ENCODE peak calls at places on chromosomes 7 and 10, in nine cellular contexts. One of them, this sample, is unnamed.
A peak's percentile ranks its signal among the peaks of the same experiment; 100 is the strongest.

GRCh38 chr10:11876805-11877395 is 53.7 kb downstream of the PROSER2 start:
- DNase-seq in CD4-positive, alpha-beta T cell: no peak
- DNase-seq in cardiac muscle cell: no peak
- DNase-seq in RWPE1: no peak
- DNase-seq in brain microvascular endothelial cell: no peak
- DNase-seq in neural crest cell: no peak
- DNase-seq in H9: no peak
- DNase-seq in epithelial cell of esophagus: no peak
- DNase-seq in right lobe of liver: peak; percentile 29
- DNase-seq in this sample: no peak

GRCh38 chr7:134533288-134533771 is 6.0 kb downstream of the AKR1B10 start:
- DNase-seq in CD4-positive, alpha-beta T cell: no peak
- DNase-seq in cardiac muscle cell: no peak
- DNase-seq in RWPE1: peak; percentile 27
- DNase-seq in brain microvascular endothelial cell: no peak
- DNase-seq in neural crest cell: no peak
- DNase-seq in H9: no peak
- DNase-seq in epithelial cell of esophagus: peak; percentile 28
- DNase-seq in right lobe of liver: no peak
- DNase-seq in this sample: peak; percentile 54

GRCh38 chr7:112357136-112357535 is 93.1 kb upstream of the IFRD1 start:
- DNase-seq in CD4-positive, alpha-beta T cell: no peak
- DNase-seq in cardiac muscle cell: peak; percentile 9
- DNase-seq in RWPE1: no peak
- DNase-seq in brain microvascular endothelial cell: no peak
- DNase-seq in neural crest cell: no peak
- DNase-seq in H9: peak; percentile 46
- DNase-seq in epithelial cell of esophagus: no peak
- DNase-seq in right lobe of liver: no peak
- DNase-seq in this sample: no peak

GRCh38 chr10:49113741-49114141 is 1.6 kb downstream of the VSTM4 start:
- DNase-seq in CD4-positive, alpha-beta T cell: no peak
- DNase-seq in cardiac muscle cell: no peak
- DNase-seq in RWPE1: no peak
- DNase-seq in brain microvascular endothelial cell: no peak
- DNase-seq in neural crest cell: no peak
- DNase-seq in H9: peak; percentile 15
- DNase-seq in epithelial cell of esophagus: no peak
- DNase-seq in right lobe of liver: no peak
- DNase-seq in this sample: no peak

GRCh38 chr7:111561909-111562732 is at the start of gene IMMP2L:
- DNase-seq in CD4-positive, alpha-beta T cell: peak; percentile 91
- DNase-seq in cardiac muscle cell: peak; percentile 91
- DNase-seq in RWPE1: peak; percentile 85
- DNase-seq in brain microvascular endothelial cell: peak; percentile 82
- DNase-seq in neural crest cell: peak; percentile 88
- DNase-seq in H9: peak; percentile 84
- DNase-seq in epithelial cell of esophagus: peak; percentile 90
- DNase-seq in right lobe of liver: peak; percentile 93
- DNase-seq in this sample: peak; percentile 87

GRCh38 chr10:1552415-1552814 is 184.9 kb downstream of the ADARB2 start:
- DNase-seq in CD4-positive, alpha-beta T cell: no peak
- DNase-seq in cardiac muscle cell: peak; percentile 79
- DNase-seq in RWPE1: no peak
- DNase-seq in brain microvascular endothelial cell: no peak
- DNase-seq in neural crest cell: no peak
- DNase-seq in H9: no peak
- DNase-seq in epithelial cell of esophagus: no peak
- DNase-seq in right lobe of liver: no peak
- DNase-seq in this sample: no peak

GRCh38 chr7:92179393-92179924 is 517 bp upstream of the LRRD1 start:
- DNase-seq in CD4-positive, alpha-beta T cell: no peak
- DNase-seq in cardiac muscle cell: no peak
- DNase-seq in RWPE1: no peak
- DNase-seq in brain microvascular endothelial cell: no peak
- DNase-seq in neural crest cell: no peak
- DNase-seq in H9: no peak
- DNase-seq in epithelial cell of esophagus: no peak
- DNase-seq in right lobe of liver: no peak
- DNase-seq in this sample: no peak

GRCh38 chr10:28684157-28684985 is 7.0 kb downstream of the BAMBI start:
- DNase-seq in CD4-positive, alpha-beta T cell: no peak
- DNase-seq in cardiac muscle cell: no peak
- DNase-seq in RWPE1: no peak
- DNase-seq in brain microvascular endothelial cell: no peak
- DNase-seq in neural crest cell: no peak
- DNase-seq in H9: no peak
- DNase-seq in epithelial cell of esophagus: no peak
- DNase-seq in right lobe of liver: no peak
- DNase-seq in this sample: no peak

GRCh38 chr10:80908596-80908995 is 370.9 kb downstream of the SH2D4B start:
- DNase-seq in CD4-positive, alpha-beta T cell: no peak
- DNase-seq in cardiac muscle cell: no peak
- DNase-seq in RWPE1: no peak
- DNase-seq in brain microvascular endothelial cell: no peak
- DNase-seq in neural crest cell: no peak
- DNase-seq in H9: no peak
- DNase-seq in epithelial cell of esophagus: no peak
- DNase-seq in right lobe of liver: no peak
- DNase-seq in this sample: no peak

GRCh38 chr10:89701238-89702120 is at the start of gene KIF20B:
- DNase-seq in CD4-positive, alpha-beta T cell: peak; percentile 93
- DNase-seq in cardiac muscle cell: peak; percentile 98
- DNase-seq in RWPE1: peak; percentile 98
- DNase-seq in brain microvascular endothelial cell: peak; percentile 97
- DNase-seq in neural crest cell: peak; percentile 90
- DNase-seq in H9: peak; percentile 98
- DNase-seq in epithelial cell of esophagus: peak; percentile 99
- DNase-seq in right lobe of liver: peak; percentile 98
- DNase-seq in this sample: peak; percentile 97

GRCh38 chr10:113450906-113451305 is 101.9 kb upstream of the HABP2 start:
- DNase-seq in CD4-positive, alpha-beta T cell: no peak
- DNase-seq in cardiac muscle cell: no peak
- DNase-seq in RWPE1: no peak
- DNase-seq in brain microvascular endothelial cell: no peak
- DNase-seq in neural crest cell: no peak
- DNase-seq in H9: no peak
- DNase-seq in epithelial cell of esophagus: no peak
- DNase-seq in right lobe of liver: no peak
- DNase-seq in this sample: no peak

GRCh38 chr7:47758546-47758945 is 176.6 kb upstream of the TNS3 start:
- DNase-seq in CD4-positive, alpha-beta T cell: no peak
- DNase-seq in cardiac muscle cell: no peak
- DNase-seq in RWPE1: no peak
- DNase-seq in brain microvascular endothelial cell: peak; percentile 32
- DNase-seq in neural crest cell: no peak
- DNase-seq in H9: no peak
- DNase-seq in epithelial cell of esophagus: no peak
- DNase-seq in right lobe of liver: no peak
- DNase-seq in this sample: peak; percentile 56

GRCh38 chr7:44380831-44381493 is 55.6 kb upstream of the CAMK2B start:
- DNase-seq in CD4-positive, alpha-beta T cell: no peak
- DNase-seq in cardiac muscle cell: no peak
- DNase-seq in RWPE1: no peak
- DNase-seq in brain microvascular endothelial cell: no peak
- DNase-seq in neural crest cell: no peak
- DNase-seq in H9: peak; percentile 25
- DNase-seq in epithelial cell of esophagus: peak; percentile 24
- DNase-seq in right lobe of liver: no peak
- DNase-seq in this sample: no peak

GRCh38 chr7:53272081-53272480 is 236.6 kb downstream of the POM121L12 start:
- DNase-seq in CD4-positive, alpha-beta T cell: no peak
- DNase-seq in cardiac muscle cell: peak; percentile 48
- DNase-seq in RWPE1: no peak
- DNase-seq in brain microvascular endothelial cell: no peak
- DNase-seq in neural crest cell: no peak
- DNase-seq in H9: no peak
- DNase-seq in epithelial cell of esophagus: no peak
- DNase-seq in right lobe of liver: no peak
- DNase-seq in this sample: no peak

GRCh38 chr10:79346388-79347225 is 662 bp upstream of the PPIF start:
- DNase-seq in CD4-positive, alpha-beta T cell: no peak
- DNase-seq in cardiac muscle cell: no peak
- DNase-seq in RWPE1: no peak
- DNase-seq in brain microvascular endothelial cell: no peak
- DNase-seq in neural crest cell: no peak
- DNase-seq in H9: peak; percentile 67
- DNase-seq in epithelial cell of esophagus: no peak
- DNase-seq in right lobe of liver: no peak
- DNase-seq in this sample: no peak

GRCh38 chr10:20858292-20859124 is 38.6 kb downstream of the NEBL start:
- DNase-seq in CD4-positive, alpha-beta T cell: no peak
- DNase-seq in cardiac muscle cell: no peak
- DNase-seq in RWPE1: peak; percentile 3
- DNase-seq in brain microvascular endothelial cell: no peak
- DNase-seq in neural crest cell: no peak
- DNase-seq in H9: no peak
- DNase-seq in epithelial cell of esophagus: peak; percentile 52
- DNase-seq in right lobe of liver: no peak
- DNase-seq in this sample: peak; percentile 53

GRCh38 chr10:6741561-6741960 is 161.5 kb upstream of the PRKCQ start:
- DNase-seq in CD4-positive, alpha-beta T cell: no peak
- DNase-seq in cardiac muscle cell: no peak
- DNase-seq in RWPE1: no peak
- DNase-seq in brain microvascular endothelial cell: no peak
- DNase-seq in neural crest cell: no peak
- DNase-seq in H9: no peak
- DNase-seq in epithelial cell of esophagus: peak; percentile 27
- DNase-seq in right lobe of liver: no peak
- DNase-seq in this sample: peak; percentile 52

GRCh38 chr10:117175901-117176534 is 21.3 kb upstream of the KCNK18 start:
- DNase-seq in CD4-positive, alpha-beta T cell: peak; percentile 63
- DNase-seq in cardiac muscle cell: peak; percentile 75
- DNase-seq in RWPE1: peak; percentile 75
- DNase-seq in brain microvascular endothelial cell: peak; percentile 65
- DNase-seq in neural crest cell: peak; percentile 85
- DNase-seq in H9: peak; percentile 65
- DNase-seq in epithelial cell of esophagus: peak; percentile 71
- DNase-seq in right lobe of liver: no peak
- DNase-seq in this sample: peak; percentile 82

GRCh38 chr7:6650086-6650485 is 13.0 kb downstream of the ZNF316 start:
- DNase-seq in CD4-positive, alpha-beta T cell: no peak
- DNase-seq in cardiac muscle cell: no peak
- DNase-seq in RWPE1: no peak
- DNase-seq in brain microvascular endothelial cell: no peak
- DNase-seq in neural crest cell: no peak
- DNase-seq in H9: no peak
- DNase-seq in epithelial cell of esophagus: no peak
- DNase-seq in right lobe of liver: peak; percentile 13
- DNase-seq in this sample: no peak

DNA sequence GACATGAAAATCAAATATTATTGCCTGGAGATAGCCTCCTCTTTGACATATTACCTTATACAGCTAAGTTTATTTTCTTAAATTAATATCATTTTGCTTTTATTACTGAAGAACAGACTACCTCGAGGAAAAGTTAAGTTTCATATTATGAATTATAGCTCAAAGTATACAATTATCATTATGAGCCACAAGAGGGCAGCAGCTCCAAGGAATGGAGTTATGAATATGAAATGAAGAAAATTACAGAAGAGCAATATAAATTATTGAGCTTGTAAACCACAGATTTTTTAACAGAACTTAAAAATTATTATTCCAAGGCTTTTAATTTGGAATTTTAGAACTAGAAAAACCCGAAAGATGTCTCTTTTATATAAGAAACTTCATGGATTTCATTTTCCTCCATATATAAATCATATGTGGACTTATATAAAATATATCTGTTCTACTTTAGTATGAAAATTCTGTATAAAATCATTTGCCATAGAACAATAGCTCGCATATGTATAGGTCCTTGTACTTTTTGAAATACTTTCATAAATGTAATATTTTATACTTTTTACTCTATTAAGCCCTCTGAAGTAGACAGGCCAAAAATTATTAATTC is 40.1 kb downstream of the IQUB start:
- DNase-seq in CD4-positive, alpha-beta T cell: no peak
- DNase-seq in cardiac muscle cell: peak; percentile 38
- DNase-seq in RWPE1: peak; percentile 21
- DNase-seq in brain microvascular endothelial cell: peak; percentile 29
- DNase-seq in neural crest cell: no peak
- DNase-seq in H9: no peak
- DNase-seq in epithelial cell of esophagus: peak; percentile 52
- DNase-seq in right lobe of liver: no peak
- DNase-seq in this sample: peak; percentile 67
- TF ChIP-seq CTCF in CD4-positive, alpha-beta T cell: peak; percentile 86
- TF ChIP-seq CTCF in cardiac muscle cell: peak; percentile 63
- TF ChIP-seq CTCF in RWPE1: peak; percentile 91
- TF ChIP-seq CTCF in brain microvascular endothelial cell: peak; percentile 54
- TF ChIP-seq CTCF in neural crest cell: peak; percentile 91
- TF ChIP-seq CTCF in H9: peak; percentile 84
- TF ChIP-seq CTCF in epithelial cell of esophagus: peak; percentile 61
- TF ChIP-seq CTCF in right lobe of liver: peak; percentile 81
- TF ChIP-seq CTCF in this sample: peak; percentile 60

GRCh38 chr10:77357611-77358010 is 280.0 kb downstream of the KCNMA1 start:
- DNase-seq in CD4-positive, alpha-beta T cell: no peak
- DNase-seq in cardiac muscle cell: no peak
- DNase-seq in RWPE1: peak; percentile 67
- DNase-seq in brain microvascular endothelial cell: no peak
- DNase-seq in neural crest cell: no peak
- DNase-seq in H9: no peak
- DNase-seq in epithelial cell of esophagus: peak; percentile 69
- DNase-seq in right lobe of liver: no peak
- DNase-seq in this sample: peak; percentile 47
- TF ChIP-seq CTCF in CD4-positive, alpha-beta T cell: no peak
- TF ChIP-seq CTCF in cardiac muscle cell: no peak
- TF ChIP-seq CTCF in RWPE1: no peak
- TF ChIP-seq CTCF in brain microvascular endothelial cell: no peak
- TF ChIP-seq CTCF in neural crest cell: no peak
- TF ChIP-seq CTCF in H9: no peak
- TF ChIP-seq CTCF in epithelial cell of esophagus: no peak
- TF ChIP-seq CTCF in right lobe of liver: no peak
- TF ChIP-seq CTCF in this sample: no peak

DNA sequence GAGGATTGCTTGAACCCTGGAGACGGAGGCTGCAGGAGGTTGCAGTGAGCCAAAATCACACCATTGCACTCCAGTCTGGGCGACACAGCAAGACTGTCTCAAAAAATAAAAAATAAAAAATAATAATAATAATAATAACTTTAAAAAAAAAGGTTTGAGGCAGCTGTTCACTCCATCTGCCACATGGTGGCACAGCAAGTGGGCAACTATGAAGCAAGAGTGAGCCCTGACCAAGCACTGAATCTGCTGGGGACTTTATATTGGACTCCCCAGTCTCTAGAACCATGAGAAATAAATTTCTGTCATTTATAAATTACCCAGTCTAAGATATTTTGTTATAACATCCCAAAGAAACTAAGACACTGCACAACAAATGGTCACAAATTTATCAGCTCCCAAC is 14.6 kb upstream of the BRI3 start:
- DNase-seq in CD4-positive, alpha-beta T cell: no peak
- DNase-seq in cardiac muscle cell: no peak
- DNase-seq in RWPE1: no peak
- DNase-seq in brain microvascular endothelial cell: no peak
- DNase-seq in neural crest cell: no peak
- DNase-seq in H9: no peak
- DNase-seq in epithelial cell of esophagus: peak; percentile 28
- DNase-seq in right lobe of liver: no peak
- DNase-seq in this sample: peak; percentile 40
- TF ChIP-seq CTCF in CD4-positive, alpha-beta T cell: no peak
- TF ChIP-seq CTCF in cardiac muscle cell: peak; percentile 51
- TF ChIP-seq CTCF in RWPE1: peak; percentile 36
- TF ChIP-seq CTCF in brain microvascular endothelial cell: peak; percentile 58
- TF ChIP-seq CTCF in neural crest cell: peak; percentile 48
- TF ChIP-seq CTCF in H9: peak; percentile 46
- TF ChIP-seq CTCF in epithelial cell of esophagus: peak; percentile 51
- TF ChIP-seq CTCF in right lobe of liver: peak; percentile 43
- TF ChIP-seq CTCF in this sample: peak; percentile 17

GRCh38 chr10:102463983-102464382 is 12.6 kb upstream of the C10orf95 start:
- DNase-seq in CD4-positive, alpha-beta T cell: no peak
- DNase-seq in cardiac muscle cell: no peak
- DNase-seq in RWPE1: no peak
- DNase-seq in brain microvascular endothelial cell: no peak
- DNase-seq in neural crest cell: no peak
- DNase-seq in H9: no peak
- DNase-seq in epithelial cell of esophagus: no peak
- DNase-seq in right lobe of liver: no peak
- DNase-seq in this sample: no peak
- TF ChIP-seq CTCF in CD4-positive, alpha-beta T cell: no peak
- TF ChIP-seq CTCF in cardiac muscle cell: no peak
- TF ChIP-seq CTCF in RWPE1: no peak
- TF ChIP-seq CTCF in brain microvascular endothelial cell: no peak
- TF ChIP-seq CTCF in neural crest cell: no peak
- TF ChIP-seq CTCF in H9: no peak
- TF ChIP-seq CTCF in epithelial cell of esophagus: no peak
- TF ChIP-seq CTCF in right lobe of liver: no peak
- TF ChIP-seq CTCF in this sample: no peak